ENCODE peak calls at places on chromosomes 13 and 19, in six cellular contexts. A is AG04450, K is progenitor cell of endocrine pancreas, E is cardiac muscle cell, Y is ovary, D is brain microvascular endothelial cell. U is an unnamed sample.

GRCh38 chr13:35764359-35765015 is 288.0 kb upstream of the MAB21L1 start:
- DNase-seq in D (no peak), K (no peak), A (no peak), E (no peak), Y (no peak), U (no peak)

GRCh38 chr19:47257411-47258169 is 1.3 kb downstream of the CCDC9 start:
- DNase-seq in Y (peak; percentile 62), A (no peak), K (no peak), E (no peak), D (no peak), U (no peak)

GRCh38 chr19:57110592-57111328 is 9.0 kb upstream of the USP29 start:
- DNase-seq in A (no peak), E (no peak), Y (no peak), D (no peak), K (no peak), U (no peak)

GRCh38 chr19:39199025-39199424 is 2.3 kb downstream of the NCCRP1 start:
- DNase-seq in Y (peak; percentile 72), D (no peak), A (peak; percentile 6), E (peak; percentile 41), K (no peak), U (no peak)

GRCh38 chr19:35713904-35714440 is 3.8 kb upstream of the KMT2B start:
- DNase-seq in K (no peak), Y (no peak), D (no peak), A (no peak), E (no peak), U (no peak)

GRCh38 chr19:2035590-2035991 is 15.5 kb downstream of the MKNK2 start:
- DNase-seq in A (no peak), Y (no peak), D (no peak), E (no peak), K (no peak), U (no peak)

GRCh38 chr13:73667756-73668155 is 466.4 kb downstream of the KLF12 start:
- DNase-seq in E (no peak), K (no peak), A (no peak), D (no peak), Y (no peak), U (no peak)

GRCh38 chr19:48625891-48626327 is 6.6 kb downstream of the SPHK2 start:
- DNase-seq in D (no peak), A (no peak), K (no peak), E (no peak), Y (peak; percentile 70), U (no peak)

GRCh38 chr13:101624981-101625380 is 172.5 kb downstream of the ITGBL1 start:
- DNase-seq in A (no peak), E (no peak), Y (no peak), D (no peak), K (no peak), U (no peak)

GRCh38 chr19:38719761-38720558 is 24.3 kb downstream of the CAPN12 start:
- DNase-seq in K (no peak), Y (no peak), D (no peak), E (no peak), A (no peak), U (no peak)

GRCh38 chr19:29617336-29618266 is 11.5 kb downstream of the POP4 start:
- DNase-seq in K (no peak), A (no peak), E (no peak), Y (no peak), D (no peak), U (no peak)

GRCh38 chr19:52451241-52451640 is 2.1 kb upstream of the ZNF578 start:
- DNase-seq in A (no peak), E (no peak), Y (no peak), D (no peak), K (no peak), U (no peak)

DNA sequence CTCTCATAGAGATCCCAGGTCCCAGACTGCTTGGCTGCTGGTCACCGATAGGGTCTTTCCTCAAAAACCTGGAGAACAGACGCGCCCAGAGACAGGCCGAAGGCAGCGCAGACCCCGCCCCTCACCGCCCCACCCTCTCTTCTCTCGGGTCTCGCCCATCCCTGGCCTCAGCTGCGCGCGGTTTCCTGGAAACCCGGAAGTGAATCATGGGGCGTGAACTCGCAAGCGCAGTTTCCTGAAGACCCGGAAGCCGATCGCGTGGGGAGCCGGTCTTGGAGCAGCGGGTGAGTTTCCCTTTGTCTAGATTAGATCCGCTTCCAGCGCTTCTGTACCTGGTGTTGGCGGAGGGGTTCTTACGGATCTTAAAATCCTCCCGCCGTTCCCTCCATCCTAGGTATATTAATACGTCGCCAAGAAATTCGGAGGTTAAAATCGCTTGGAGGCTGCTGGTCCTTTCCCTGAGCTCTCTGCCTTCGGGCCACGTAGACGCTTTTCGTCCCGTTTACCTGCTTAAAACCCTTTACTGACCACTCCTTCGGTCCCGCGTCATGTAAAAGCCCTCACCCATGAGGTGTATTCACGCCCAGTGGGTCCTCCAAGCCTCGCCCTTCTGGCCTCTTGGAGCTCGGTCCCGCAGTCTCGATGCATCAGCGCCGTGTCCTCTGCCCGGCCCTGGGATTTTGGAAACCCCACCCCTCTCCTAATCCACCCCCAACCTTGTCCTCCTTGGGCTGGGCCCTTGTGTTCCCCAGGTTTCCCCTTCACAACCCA is at the start of gene ZNF578:
- DNase-seq in Y (peak; percentile 80), D (peak; percentile 81), K (no peak), E (peak; percentile 81), A (peak; percentile 53), U (no peak)
- TF ChIP-seq CTCF in Y (no peak), D (no peak), K (no peak), E (no peak), A (peak; percentile 9), U (no peak)

GRCh38 chr19:12137541-12137940 is 2.6 kb downstream of the ZNF20 start:
- DNase-seq in A (no peak), Y (no peak), D (no peak), K (no peak), E (no peak), U (no peak)
- TF ChIP-seq CTCF in A (no peak), Y (no peak), D (peak; percentile 21), K (no peak), E (no peak), U (no peak)

DNA sequence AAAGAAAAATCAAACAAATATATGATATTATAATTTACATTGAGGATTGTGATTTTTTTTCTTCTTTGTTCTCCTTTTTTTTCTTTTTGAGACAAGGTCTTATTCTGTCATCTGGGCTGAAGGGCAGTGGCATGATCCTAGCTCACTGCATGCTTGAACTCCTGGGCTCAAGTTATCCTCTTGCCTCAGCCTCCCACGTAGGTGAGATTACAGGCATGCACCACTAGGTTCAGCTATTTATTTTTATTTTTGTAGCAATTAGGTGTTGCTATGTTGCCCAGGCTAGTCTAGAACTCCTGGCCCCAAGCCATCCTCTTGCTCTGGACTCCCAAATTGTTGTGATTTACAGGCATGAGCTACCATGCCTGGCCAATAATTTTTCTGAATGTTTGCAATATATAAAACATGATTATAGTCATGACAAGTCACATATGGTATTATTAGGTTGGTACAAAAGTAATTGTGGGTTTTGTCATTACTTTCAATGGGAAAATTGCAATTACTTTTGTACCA is 161.1 kb upstream of the ATXN8OS start:
- DNase-seq in Y (no peak), E (no peak), D (no peak), K (no peak), A (no peak), U (no peak)
- TF ChIP-seq CTCF in Y (no peak), E (no peak), D (no peak), K (no peak), A (no peak), U (no peak)

GRCh38 chr13:94548382-94549240 is 47.3 kb downstream of the TGDS start:
- DNase-seq in Y (peak; percentile 68), A (no peak), E (peak; percentile 61), D (no peak), K (no peak), U (peak; percentile 70)
- TF ChIP-seq CTCF in Y (no peak), A (no peak), E (peak; percentile 16), D (peak; percentile 12), K (peak; percentile 37), U (peak; percentile 16)

DNA sequence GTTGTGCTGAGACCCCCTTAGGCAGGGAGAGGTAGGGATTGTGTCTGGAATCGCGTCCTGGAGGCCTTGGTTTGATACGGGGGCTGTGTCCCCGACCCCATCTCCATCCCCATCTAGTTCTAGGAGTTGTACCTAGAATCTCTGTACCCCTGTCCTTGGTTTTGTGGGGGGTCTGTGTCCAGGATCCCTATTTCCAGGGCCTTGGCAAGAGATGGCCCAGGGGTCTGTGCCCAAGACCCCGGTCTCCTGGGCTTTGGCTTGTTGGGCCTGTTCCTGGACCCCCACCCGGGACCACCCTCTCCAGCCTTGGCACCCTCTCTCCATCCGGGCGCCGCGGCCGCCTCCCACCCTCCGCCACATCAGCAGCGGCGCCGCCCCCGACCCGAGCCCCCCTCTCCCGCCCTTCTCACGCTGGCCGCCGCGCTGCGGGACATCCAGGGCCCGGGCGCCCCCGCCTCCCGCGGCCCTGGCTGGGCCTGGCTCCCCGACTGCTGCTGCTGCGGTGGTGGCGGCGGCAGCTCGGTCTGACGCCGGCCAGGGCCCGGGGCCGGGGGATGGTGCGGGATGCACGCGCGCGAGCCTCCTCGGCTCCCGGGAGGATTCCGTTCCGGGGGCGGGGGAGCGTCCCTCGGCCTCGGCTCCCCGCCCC is at the start of gene NUMBL:
- DNase-seq in K (no peak), E (no peak), Y (no peak), D (no peak), A (no peak), U (no peak)
- TF ChIP-seq CTCF in K (no peak), E (no peak), Y (no peak), D (no peak), A (no peak), U (no peak)

DNA sequence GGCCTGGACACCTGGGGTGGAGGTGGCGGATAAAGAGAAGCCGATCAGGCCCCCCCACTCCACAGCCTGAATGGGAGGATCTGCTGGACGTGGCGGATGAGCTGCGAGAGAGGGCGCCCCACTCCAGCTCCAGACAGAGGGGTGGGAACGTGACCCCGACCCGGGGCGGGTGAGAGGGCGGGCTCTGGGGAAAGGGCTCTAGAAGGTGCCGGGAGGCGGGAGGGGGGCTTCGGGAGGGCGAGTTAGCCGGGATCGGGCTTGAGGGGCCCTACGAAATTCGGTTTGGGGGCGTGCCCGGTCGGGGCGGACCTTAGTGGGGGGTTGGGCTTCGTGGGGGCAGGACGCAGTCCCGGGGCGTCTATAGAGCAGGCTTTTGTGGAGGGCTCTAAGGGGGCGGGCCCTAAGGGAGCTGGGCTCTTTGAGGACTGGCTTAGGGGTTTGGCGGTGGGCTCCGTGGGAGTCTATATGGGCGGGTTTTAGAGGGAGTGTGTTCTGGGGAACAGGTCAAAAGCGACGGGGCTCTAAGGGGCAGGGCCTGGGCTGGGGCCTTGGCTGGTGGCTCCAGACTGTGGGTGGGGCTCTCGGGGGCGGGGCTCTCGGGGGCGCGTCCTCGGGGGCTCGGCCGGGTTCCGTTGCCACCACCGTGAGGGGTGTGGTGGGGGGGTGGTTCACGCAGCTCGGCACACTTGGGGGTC is 4.1 kb upstream of the NANOS3 start:
- DNase-seq in E (peak; percentile 70), D (no peak), K (no peak), A (no peak), Y (no peak), U (no peak)
- TF ChIP-seq CTCF in E (peak; percentile 29), D (peak; percentile 37), K (peak; percentile 26), A (no peak), Y (no peak), U (peak; percentile 26)

U was measured in type B pancreatic cell.